ENCODE peak calls at places on chromosomes 3 and 15, in five cellular contexts. One of them, this sample, is unnamed.

GRCh38 chr15:38670142-38671002 is 105.8 kb upstream of the RASGRP1 start:
- DNase-seq in HepG2: no peak
- DNase-seq in esophagus squamous epithelium: peak
- DNase-seq in testis: no peak
- DNase-seq in transverse colon: peak
- DNase-seq in this sample: no peak

GRCh38 chr3:124928333-124929202 is 6.0 kb downstream of the MUC13 start:
- DNase-seq in HepG2: peak
- DNase-seq in esophagus squamous epithelium: no peak
- DNase-seq in testis: peak
- DNase-seq in transverse colon: peak
- DNase-seq in this sample: peak

GRCh38 chr15:55250392-55250791 is 39.2 kb downstream of the RAB27A start:
- DNase-seq in HepG2: peak
- DNase-seq in esophagus squamous epithelium: no peak
- DNase-seq in testis: no peak
- DNase-seq in transverse colon: peak
- DNase-seq in this sample: peak

GRCh38 chr3:43036621-43037331 is 57.7 kb downstream of the GASK1A start:
- DNase-seq in HepG2: no peak
- DNase-seq in esophagus squamous epithelium: no peak
- DNase-seq in testis: no peak
- DNase-seq in transverse colon: no peak
- DNase-seq in this sample: no peak

GRCh38 chr3:115228266-115228665 is 81.2 kb upstream of the ZBTB20 start:
- DNase-seq in HepG2: no peak
- DNase-seq in esophagus squamous epithelium: no peak
- DNase-seq in testis: no peak
- DNase-seq in transverse colon: no peak
- DNase-seq in this sample: no peak

GRCh38 chr3:49841126-49841525 is 15.2 kb downstream of the TRAIP start:
- DNase-seq in HepG2: no peak
- DNase-seq in esophagus squamous epithelium: no peak
- DNase-seq in testis: peak
- DNase-seq in transverse colon: no peak
- DNase-seq in this sample: peak

GRCh38 chr15:91908401-91908800 is 54.9 kb downstream of the SLCO3A1 start:
- DNase-seq in HepG2: no peak
- DNase-seq in esophagus squamous epithelium: no peak
- DNase-seq in testis: no peak
- DNase-seq in transverse colon: no peak
- DNase-seq in this sample: peak

GRCh38 chr3:18389108-18389733 is 35.9 kb downstream of the SATB1 start:
- DNase-seq in HepG2: peak
- DNase-seq in esophagus squamous epithelium: no peak
- DNase-seq in testis: no peak
- DNase-seq in transverse colon: no peak
- DNase-seq in this sample: peak

GRCh38 chr3:189195302-189195701 is 23.5 kb downstream of the TPRG1 start:
- DNase-seq in HepG2: peak
- DNase-seq in esophagus squamous epithelium: no peak
- DNase-seq in testis: no peak
- DNase-seq in transverse colon: no peak
- DNase-seq in this sample: peak

GRCh38 chr15:38944551-38944950 is 379.9 kb upstream of the RASGRP1 start:
- DNase-seq in HepG2: no peak
- DNase-seq in esophagus squamous epithelium: no peak
- DNase-seq in testis: no peak
- DNase-seq in transverse colon: no peak
- DNase-seq in this sample: no peak

DNA sequence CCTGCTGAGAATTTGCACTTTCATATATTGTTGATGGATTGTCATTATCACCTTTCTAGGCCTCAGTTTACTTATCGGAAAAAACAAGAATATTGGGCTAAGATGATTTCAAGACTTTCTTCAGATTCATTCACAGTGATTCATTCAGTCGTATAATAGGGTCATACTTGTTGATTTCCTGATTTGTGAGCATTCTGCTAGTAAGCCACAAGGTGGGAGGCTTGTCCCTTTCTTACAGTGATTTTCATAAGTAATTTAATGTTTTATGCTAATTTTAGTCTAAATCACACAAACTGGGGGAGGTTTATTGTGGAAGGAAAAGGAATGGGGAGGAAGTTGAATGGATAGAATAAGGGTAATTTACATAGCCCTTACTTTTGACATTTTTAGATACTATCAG is 126.8 kb upstream of the GOLGA6L4 start:
- DNase-seq in HepG2: no peak
- DNase-seq in esophagus squamous epithelium: no peak
- DNase-seq in testis: no peak
- DNase-seq in transverse colon: no peak
- DNase-seq in this sample: no peak
- TF ChIP-seq CTCF in HepG2: no peak
- TF ChIP-seq CTCF in esophagus squamous epithelium: no peak
- TF ChIP-seq CTCF in testis: no peak
- TF ChIP-seq CTCF in transverse colon: no peak
- TF ChIP-seq CTCF in this sample: no peak

DNA sequence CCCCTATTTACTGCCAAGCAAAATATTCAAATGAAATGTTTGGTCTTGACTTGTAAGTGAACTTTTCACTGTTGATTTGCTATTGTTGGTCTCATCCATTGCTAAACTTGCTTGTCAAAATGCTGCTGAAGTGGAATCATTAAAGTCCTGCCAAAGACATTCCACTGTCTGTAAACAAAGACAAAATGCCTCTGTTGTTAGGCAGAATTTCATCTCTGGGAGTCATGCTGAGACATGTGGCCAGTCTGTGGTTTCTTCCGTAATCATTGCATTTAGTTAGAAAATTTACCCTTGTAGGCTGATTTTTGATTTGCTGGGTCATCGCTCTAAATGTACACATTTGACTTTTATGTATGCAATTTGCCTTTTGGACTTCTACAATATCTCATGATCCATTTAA is 577.7 kb downstream of the MECOM start:
- DNase-seq in HepG2: no peak
- DNase-seq in esophagus squamous epithelium: no peak
- DNase-seq in testis: no peak
- DNase-seq in transverse colon: no peak
- DNase-seq in this sample: no peak
- TF ChIP-seq POLR2A in HepG2: no peak
- TF ChIP-seq POLR2A in esophagus squamous epithelium: no peak
- TF ChIP-seq POLR2A in testis: no peak
- TF ChIP-seq POLR2A in transverse colon: no peak
- TF ChIP-seq POLR2A in this sample: no peak

GRCh38 chr3:38003371-38003816 is 12.8 kb downstream of the VILL start:
- DNase-seq in HepG2: peak
- DNase-seq in esophagus squamous epithelium: no peak
- DNase-seq in testis: peak
- DNase-seq in transverse colon: peak
- DNase-seq in this sample: peak
- TF ChIP-seq CTCF in HepG2: peak
- TF ChIP-seq CTCF in esophagus squamous epithelium: peak
- TF ChIP-seq CTCF in testis: peak
- TF ChIP-seq CTCF in transverse colon: peak
- TF ChIP-seq CTCF in this sample: peak

DNA sequence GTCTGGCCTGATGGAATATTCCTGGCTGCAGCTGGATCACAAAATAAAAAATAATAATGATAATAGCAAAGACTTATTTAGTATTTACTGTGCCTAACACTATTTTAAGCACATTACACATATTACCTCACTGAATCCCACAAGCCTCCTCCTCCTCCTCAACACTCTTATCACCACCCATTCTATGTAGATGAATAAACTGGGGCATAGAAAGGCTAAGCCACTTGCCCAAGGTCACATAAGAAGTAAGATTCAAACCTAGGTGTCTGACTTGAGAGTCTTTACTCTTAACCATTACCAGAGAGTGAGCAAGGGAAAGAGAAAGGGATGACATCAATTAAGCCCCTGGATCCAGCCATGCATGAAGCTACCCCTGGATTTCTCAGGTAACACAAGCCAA is 493.1 kb downstream of the SHQ1 start:
- DNase-seq in HepG2: no peak
- DNase-seq in esophagus squamous epithelium: no peak
- DNase-seq in testis: no peak
- DNase-seq in transverse colon: no peak
- DNase-seq in this sample: no peak
- TF ChIP-seq POLR2A in HepG2: no peak
- TF ChIP-seq POLR2A in esophagus squamous epithelium: no peak
- TF ChIP-seq POLR2A in testis: no peak
- TF ChIP-seq POLR2A in transverse colon: no peak
- TF ChIP-seq POLR2A in this sample: no peak

DNA sequence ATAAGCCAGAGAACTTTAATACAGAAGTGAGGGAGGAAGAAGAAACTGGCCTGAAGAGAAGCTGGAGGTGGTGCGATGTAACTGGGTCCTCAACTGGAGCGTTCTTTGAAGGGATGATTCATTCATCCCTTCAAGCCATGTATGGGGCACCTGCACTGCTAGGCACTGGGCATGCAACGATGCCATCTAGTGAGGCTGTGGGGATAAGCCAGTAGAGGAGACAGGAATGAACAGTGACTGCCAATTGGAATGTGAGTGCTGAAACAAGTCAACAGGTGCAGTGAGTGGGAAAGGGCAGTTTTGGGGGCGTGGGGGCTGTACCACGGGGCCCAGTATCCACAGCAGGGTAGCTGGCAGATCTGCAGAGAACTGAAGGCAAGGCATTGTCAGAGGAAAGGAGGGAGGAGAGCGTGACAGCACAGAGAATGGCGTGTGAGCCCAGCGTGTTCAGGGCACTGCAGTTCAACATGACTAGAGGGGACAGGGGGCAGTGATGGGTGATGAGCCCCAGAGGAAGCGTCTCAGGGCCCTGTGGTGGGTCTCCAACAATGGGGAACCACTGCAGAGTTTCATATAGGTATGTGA is 3.8 kb upstream of the KIF23 start:
- DNase-seq in HepG2: peak
- DNase-seq in esophagus squamous epithelium: no peak
- DNase-seq in testis: peak
- DNase-seq in transverse colon: no peak
- DNase-seq in this sample: peak
- TF ChIP-seq CTCF in HepG2: peak
- TF ChIP-seq CTCF in esophagus squamous epithelium: no peak
- TF ChIP-seq CTCF in testis: no peak
- TF ChIP-seq CTCF in transverse colon: no peak
- TF ChIP-seq CTCF in this sample: peak

DNA sequence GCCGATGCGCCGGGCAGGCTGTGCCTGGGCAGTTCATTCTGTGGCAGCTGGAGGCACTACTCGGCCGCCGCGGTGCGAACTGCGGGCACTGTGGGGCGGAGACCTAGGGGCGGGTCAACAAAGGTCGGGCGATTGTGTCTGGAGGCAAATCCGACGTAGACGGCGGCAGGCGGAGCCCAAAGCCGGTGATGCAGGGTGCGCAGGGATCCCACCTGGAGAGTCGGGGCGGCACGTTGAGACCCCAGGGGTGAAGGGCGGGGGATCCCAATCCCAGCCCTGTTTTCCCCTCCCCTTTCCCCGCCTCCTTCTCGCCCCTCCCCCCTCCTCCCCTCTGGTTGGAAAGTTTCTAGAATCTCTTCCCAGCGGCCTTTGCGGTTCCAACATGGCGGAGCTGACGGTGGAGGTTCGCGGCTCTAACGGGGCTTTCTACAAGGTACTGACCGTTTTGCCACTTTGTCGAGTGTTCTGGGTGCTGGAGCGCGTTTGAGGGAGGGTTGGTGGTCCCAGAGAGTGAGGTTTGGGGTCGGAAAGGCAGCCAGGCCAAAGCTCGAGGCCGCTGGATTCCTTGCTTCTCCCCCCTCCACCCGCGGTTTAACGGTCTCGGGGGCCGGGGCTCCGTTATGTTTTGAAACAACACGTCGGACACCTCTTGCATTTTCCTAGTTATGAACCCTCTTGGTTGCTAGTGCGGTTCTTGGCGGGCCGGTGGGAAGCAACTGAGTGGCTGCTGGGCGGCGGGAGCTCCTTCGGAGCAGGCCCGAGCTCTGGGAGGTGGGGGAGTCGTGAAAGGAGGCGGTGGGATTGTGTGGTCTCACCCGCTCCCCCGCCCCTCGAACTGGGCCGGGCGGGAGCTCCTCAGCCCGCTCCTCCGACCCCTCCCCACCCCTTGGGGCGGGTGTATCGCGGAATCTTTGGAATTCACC is at the start of gene FXR1:
- DNase-seq in HepG2: peak
- DNase-seq in esophagus squamous epithelium: peak
- DNase-seq in testis: peak
- DNase-seq in transverse colon: peak
- DNase-seq in this sample: peak
- TF ChIP-seq POLR2A in HepG2: peak
- TF ChIP-seq POLR2A in esophagus squamous epithelium: no peak
- TF ChIP-seq POLR2A in testis: peak
- TF ChIP-seq POLR2A in transverse colon: peak
- TF ChIP-seq POLR2A in this sample: peak

This sample was measured in NB4.